ENCODE peak calls at places on chromosomes 1 and 21, in six cellular contexts. P is foreskin keratinocyte, O is left ventricle myocardium inferior, H is pancreas, C is left ventricle myocardium superior, Q is heart left ventricle. Y is an unnamed sample.

GRCh38 chr1:198549863-198550262 is 9.4 kb upstream of the ATP6V1G3 start:
- DNase-seq in C (no peak), Q (no peak), P (no peak), H (no peak), O (no peak), Y (no peak)

GRCh38 chr1:76006234-76006633 is 68.3 kb upstream of the ST6GALNAC3 start:
- DNase-seq in H (no peak), O (no peak), C (no peak), Q (no peak), P (no peak), Y (no peak)

GRCh38 chr1:151325646-151326429 is 1.4 kb downstream of the PI4KB start:
- DNase-seq in H (no peak), C (no peak), O (no peak), Q (no peak), P (no peak), Y (no peak)

GRCh38 chr1:107139833-107140702 is 771 bp upstream of the NTNG1 start:
- DNase-seq in Q (no peak), H (peak), P (peak), O (no peak), C (peak), Y (no peak)

GRCh38 chr1:233364695-233365539 is 37.4 kb downstream of the MAP3K21 start:
- DNase-seq in C (no peak), P (no peak), O (no peak), Q (no peak), H (no peak), Y (no peak)

GRCh38 chr1:85606414-85606800 is 25.8 kb downstream of the CCN1 start:
- DNase-seq in Q (no peak), C (no peak), H (no peak), P (peak), O (no peak), Y (no peak)

GRCh38 chr1:9075023-9075422 is 5.6 kb upstream of the SLC2A5 start:
- DNase-seq in C (no peak), H (no peak), O (no peak), P (peak), Q (no peak), Y (no peak)

GRCh38 chr21:45405271-45405818 is 380 bp downstream of the COL18A1 start:
- DNase-seq in P (no peak), H (peak), C (peak), Q (peak), O (peak), Y (no peak)

GRCh38 chr1:183685112-183685713 is 32.1 kb upstream of the APOBEC4 start:
- DNase-seq in O (no peak), C (no peak), P (no peak), H (no peak), Q (no peak), Y (peak)

GRCh38 chr1:169928438-169929209 is 34.9 kb upstream of the SCYL3 start:
- DNase-seq in P (no peak), C (no peak), H (no peak), Q (no peak), O (no peak), Y (peak)

GRCh38 chr1:227357229-227358078 is 39.2 kb upstream of the CDC42BPA start:
- DNase-seq in P (peak), Q (peak), C (peak), O (peak), H (no peak), Y (no peak)